ENCODE peak calls at places on chromosomes 5 and 9, in six cellular contexts. D, R, X, J, T and K are unnamed samples.

GRCh38 chr5:60487885-60488425 is 212.0 kb downstream of the DEPDC1B start:
- DNase-seq in D (no peak), R (peak; percentile 42), X (no peak), J (peak; percentile 42), T (no peak), K (no peak)

GRCh38 chr5:65032250-65032649 is 263.5 kb downstream of the CWC27 start:
- DNase-seq in D (no peak), R (peak; percentile 97), X (no peak), J (no peak), T (peak; percentile 92), K (no peak)

GRCh38 chr9:93958875-93959682 is 3.9 kb upstream of the BARX1 start:
- DNase-seq in D (no peak), R (peak; percentile 34), X (no peak), J (no peak), T (peak; percentile 64), K (no peak)

GRCh38 chr5:172503925-172504730 is 49.8 kb upstream of the SH3PXD2B start:
- DNase-seq in D (peak; percentile 74), R (no peak), X (no peak), J (peak; percentile 28), T (peak; percentile 44), K (no peak)

GRCh38 chr5:172496671-172497371 is 42.5 kb upstream of the SH3PXD2B start:
- DNase-seq in D (peak; percentile 71), R (no peak), X (no peak), J (no peak), T (peak; percentile 94), K (no peak)

GRCh38 chr9:130266236-130267098 is 907 bp downstream of the HMCN2 start:
- DNase-seq in D (no peak), R (no peak), X (no peak), J (no peak), T (no peak), K (no peak)

GRCh38 chr5:103526164-103526915 is 36.2 kb downstream of the NUDT12 start:
- DNase-seq in D (no peak), R (peak; percentile 2), X (no peak), J (peak; percentile 43), T (peak; percentile 85), K (no peak)

GRCh38 chr5:60248900-60249299 is 355.4 kb upstream of the PDE4D start:
- DNase-seq in D (peak; percentile 11), R (no peak), X (no peak), J (no peak), T (no peak), K (no peak)

GRCh38 chr9:69120380-69121154 is 53.5 kb upstream of the TJP2 start:
- DNase-seq in D (peak; percentile 38), R (peak; percentile 21), X (peak; percentile 33), J (peak; percentile 98), T (peak; percentile 24), K (no peak)

GRCh38 chr5:11981986-11982385 is 77.7 kb upstream of the CTNND2 start:
- DNase-seq in D (no peak), R (no peak), X (no peak), J (no peak), T (no peak), K (no peak)

GRCh38 chr5:74085186-74085585 is 459.2 kb downstream of the ARHGEF28 start:
- DNase-seq in D (no peak), R (no peak), X (no peak), J (no peak), T (no peak), K (no peak)

GRCh38 chr5:168706655-168707069 is 127.5 kb upstream of the PANK3 start:
- DNase-seq in D (no peak), R (peak; percentile 20), X (peak; percentile 36), J (peak; percentile 19), T (peak; percentile 55), K (no peak)

GRCh38 chr5:146219243-146219642 is 15.8 kb downstream of the RBM27 start:
- DNase-seq in D (no peak), R (no peak), X (no peak), J (no peak), T (no peak), K (no peak)

GRCh38 chr9:129910628-129911567 is 75.6 kb downstream of the USP20 start:
- DNase-seq in D (no peak), R (peak; percentile 100), X (peak; percentile 60), J (no peak), T (peak; percentile 99), K (no peak)

GRCh38 chr5:43571237-43571636 is 14.4 kb upstream of the PAIP1 start:
- DNase-seq in D (no peak), R (peak; percentile 37), X (no peak), J (no peak), T (peak; percentile 36), K (no peak)

GRCh38 chr5:179120951-179121666 is 60.9 kb downstream of the ZNF354C start:
- DNase-seq in D (no peak), R (no peak), X (no peak), J (no peak), T (no peak), K (no peak)

DNA sequence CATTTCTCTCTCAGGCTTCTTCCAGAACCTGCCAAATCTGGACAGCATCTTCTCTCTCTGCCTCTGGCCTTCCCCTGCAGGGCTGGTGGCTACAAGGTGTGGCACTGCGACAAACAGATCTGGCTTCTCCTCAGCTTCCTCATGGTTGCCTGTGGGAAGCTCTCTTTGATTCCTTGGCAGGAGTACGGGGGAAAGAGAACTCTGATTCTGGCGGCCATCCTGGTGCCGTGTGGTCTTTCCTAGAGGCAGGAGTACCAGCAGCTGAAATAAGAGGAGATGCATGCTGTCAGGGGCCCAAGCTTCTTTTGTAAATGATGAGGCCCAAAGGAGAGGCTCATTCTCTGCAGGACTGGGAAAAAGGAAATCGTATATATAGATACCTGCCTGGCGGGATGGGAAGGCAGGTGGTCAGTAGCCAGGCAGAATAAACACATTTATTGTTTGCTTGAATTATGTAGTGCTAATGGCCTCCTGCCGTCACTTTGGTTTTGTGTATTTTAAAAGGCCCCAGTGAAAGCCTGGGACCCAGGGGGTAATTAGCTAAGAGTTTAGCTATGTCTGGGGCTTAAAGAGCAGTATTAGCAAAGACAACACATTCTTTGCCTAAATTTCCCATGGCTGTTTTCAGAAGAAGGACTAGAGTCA is at the start of gene CER1:
- DNase-seq in D (no peak), R (no peak), X (no peak), J (no peak), T (no peak), K (no peak)
- H3K4me1 ChIP-seq in D (no peaks in the 10 kb centered on the region), R (no peaks in the 10 kb centered on the region), X (no peaks in the 10 kb centered on the region), J (no peaks in the 10 kb centered on the region), T (no peaks in the 10 kb centered on the region), K (no peaks in the 10 kb centered on the region)

GRCh38 chr5:659496-660263 is 33.5 kb downstream of the TPPP start:
- DNase-seq in D (no peak), R (no peak), X (no peak), J (no peak), T (no peak), K (no peak)
- H3K27ac ChIP-seq in D (no peak overlapping the region), R (no peak overlapping the region), X (no peak overlapping the region), J (no peak overlapping the region), T (no peak overlapping the region), K (no peak overlapping the region)

GRCh38 chr5:141303756-141304155 is at the start of gene SLC25A2:
- DNase-seq in D (no peak), R (no peak), X (no peak), J (no peak), T (no peak), K (no peak)

GRCh38 chr5:141298376-141298775 is 5.5 kb downstream of the SLC25A2 start:
- DNase-seq in D (no peak), R (no peak), X (no peak), J (peak; percentile 15), T (peak; percentile 40), K (no peak)
- H3K9me3 ChIP-seq in D (no peaks in the 10 kb centered on the region), R (no peaks in the 10 kb centered on the region), X (peaks cover 41% of the 10 kb centered on the region), J (no peaks in the 10 kb centered on the region), T (no peaks in the 10 kb centered on the region), K (no peaks in the 10 kb centered on the region)

GRCh38 chr9:89440046-89440445 is 57.9 kb downstream of the SEMA4D start:
- DNase-seq in D (no peak), R (no peak), X (no peak), J (no peak), T (no peak), K (no peak)

GRCh38 chr9:89440548-89440947 is 57.4 kb downstream of the SEMA4D start:
- DNase-seq in D (no peak), R (no peak), X (no peak), J (no peak), T (no peak), K (no peak)

GRCh38 chr9:89440951-89441654 is 56.8 kb downstream of the SEMA4D start:
- DNase-seq in D (no peak), R (no peak), X (no peak), J (no peak), T (no peak), K (no peak)

GRCh38 chr9:89438194-89438593 is 59.7 kb downstream of the SEMA4D start:
- DNase-seq in D (no peak), R (no peak), X (no peak), J (no peak), T (no peak), K (no peak)

DNA sequence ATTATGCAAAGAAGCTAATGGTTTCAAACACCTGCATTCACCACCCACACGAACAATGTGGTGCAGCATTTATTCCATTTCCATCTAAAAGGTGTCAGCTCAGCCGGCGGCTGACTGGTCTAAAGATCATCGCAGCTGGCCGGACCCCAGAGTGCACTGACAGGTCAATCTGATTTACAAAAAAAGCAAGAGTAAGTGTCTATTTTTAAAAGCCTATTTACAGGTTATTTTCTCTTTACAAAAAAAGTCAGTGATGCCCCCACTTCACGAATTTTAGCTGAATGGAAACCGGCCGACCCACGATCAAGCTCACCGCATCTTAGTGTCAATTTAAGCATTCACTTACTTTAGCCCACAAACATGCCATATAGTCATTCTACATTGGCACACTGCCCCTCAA is 58.3 kb downstream of the SEMA4D start:
- DNase-seq in D (no peak), R (no peak), X (no peak), J (no peak), T (no peak), K (no peak)
- H3K4me1 ChIP-seq in D (no peaks in the 10 kb centered on the region), R (no peaks in the 10 kb centered on the region), X (peaks cover 9% of the 10 kb centered on the region), J (peaks cover 14% of the 10 kb centered on the region), T (peaks cover 16% of the 10 kb centered on the region), K (peaks cover 85% of the 10 kb centered on the region)

GRCh38 chr5:115295775-115296129 is 702 bp downstream of the CCDC112 start:
- DNase-seq in D (no peak), R (no peak), X (peak; percentile 7), J (no peak), T (no peak), K (no peak)
- H3K27ac ChIP-seq in D (peak overlapping the region; percentile 60), R (peak overlapping the region; percentile 14), X (peak overlapping the region; percentile 93), J (peak overlapping the region; percentile 78), T (no peak overlapping the region), K (peak overlapping the region; percentile 47)

GRCh38 chr9:77084094-77084493 is 64.6 kb downstream of the FOXB2 start:
- DNase-seq in D (no peak), R (no peak), X (no peak), J (no peak), T (no peak), K (no peak)

GRCh38 chr9:77085416-77085815 is 66.0 kb downstream of the FOXB2 start:
- DNase-seq in D (no peak), R (no peak), X (no peak), J (no peak), T (no peak), K (no peak)

GRCh38 chr9:77092536-77092935 is 73.1 kb downstream of the FOXB2 start:
- DNase-seq in D (no peak), R (no peak), X (no peak), J (no peak), T (peak; percentile 16), K (no peak)

DNA sequence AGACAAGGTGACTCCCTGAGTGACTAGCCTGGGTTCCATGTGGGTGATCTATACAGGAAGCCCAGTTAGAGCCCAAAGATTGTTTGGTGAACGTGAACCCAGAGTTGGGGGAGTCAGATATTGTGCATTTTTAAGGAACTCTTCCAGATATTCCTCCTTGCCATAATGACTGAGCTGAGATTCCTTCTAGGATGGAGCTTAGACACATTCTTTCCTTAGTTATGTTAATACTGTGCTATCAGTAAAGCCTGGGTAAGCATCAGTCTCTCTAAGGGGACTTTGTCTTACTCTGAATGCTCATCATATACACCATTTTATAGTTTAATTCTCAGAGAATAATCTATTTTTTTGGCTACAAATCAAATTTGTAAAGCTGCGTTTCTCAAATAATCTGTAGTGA is 68.1 kb downstream of the FOXB2 start:
- DNase-seq in D (no peak), R (no peak), X (no peak), J (no peak), T (no peak), K (no peak)
- H3K9me3 ChIP-seq in D (no peaks in the 10 kb centered on the region), R (no peaks in the 10 kb centered on the region), X (no peaks in the 10 kb centered on the region), J (no peaks in the 10 kb centered on the region), T (no peaks in the 10 kb centered on the region), K (no peaks in the 10 kb centered on the region)